ENCODE peak calls at places on chromosome 1, in nine cellular contexts. Z, M, D, L, W, B, X, P and R are unnamed samples.

GRCh38 chr1:228782662-228783414 is 47.6 kb downstream of the RHOU start:
- DNase-seq in Z (no peak), M (peak; percentile 43), D (peak; percentile 69), L (no peak), W (no peak), B (no peak), X (peak; percentile 57), P (no peak), R (peak; percentile 47)

GRCh38 chr1:54318415-54318814 is 87.8 kb downstream of the SSBP3 start:
- DNase-seq in Z (no peak), M (no peak), D (no peak), L (no peak), W (no peak), B (no peak), X (no peak), P (no peak), R (no peak)

GRCh38 chr1:229171934-229172333 is 99.0 kb upstream of the RAB4A start:
- DNase-seq in Z (no peak), M (no peak), D (no peak), L (peak; percentile 85), W (peak; percentile 72), B (no peak), X (no peak), P (no peak), R (peak; percentile 12)

GRCh38 chr1:28343405-28343804 is 14.6 kb downstream of the MED18 start:
- DNase-seq in Z (no peak), M (no peak), D (no peak), L (no peak), W (no peak), B (no peak), X (peak; percentile 74), P (no peak), R (no peak)

GRCh38 chr1:86380257-86380861 is 15.8 kb downstream of the ODF2L start:
- DNase-seq in Z (no peak), M (no peak), D (peak; percentile 93), L (no peak), W (peak; percentile 37), B (no peak), X (peak; percentile 86), P (no peak), R (peak; percentile 36)

GRCh38 chr1:170716835-170717429 is 53.0 kb downstream of the PRRX1 start:
- DNase-seq in Z (no peak), M (no peak), D (no peak), L (no peak), W (no peak), B (no peak), X (no peak), P (no peak), R (no peak)

GRCh38 chr1:86068126-86068805 is 88.3 kb downstream of the COL24A1 start:
- DNase-seq in Z (no peak), M (no peak), D (peak; percentile 50), L (no peak), W (no peak), B (no peak), X (peak; percentile 57), P (no peak), R (no peak)

GRCh38 chr1:12580054-12580887 is 37.7 kb downstream of the DHRS3 start:
- DNase-seq in Z (no peak), M (no peak), D (peak; percentile 46), L (no peak), W (no peak), B (no peak), X (peak; percentile 51), P (no peak), R (no peak)

GRCh38 chr1:198272492-198272891 is 115.7 kb downstream of the NEK7 start:
- DNase-seq in Z (no peak), M (no peak), D (peak; percentile 73), L (no peak), W (no peak), B (no peak), X (peak; percentile 62), P (no peak), R (no peak)

GRCh38 chr1:215665212-215665611 is 98.1 kb downstream of the KCTD3 start:
- DNase-seq in Z (no peak), M (no peak), D (peak; percentile 36), L (no peak), W (no peak), B (no peak), X (peak; percentile 94), P (no peak), R (no peak)

GRCh38 chr1:169312084-169312954 is 55.3 kb downstream of the NME7 start:
- DNase-seq in Z (no peak), M (no peak), D (peak; percentile 88), L (no peak), W (no peak), B (no peak), X (peak; percentile 98), P (peak; percentile 32), R (no peak)